ENCODE peak calls at places on chromosomes 11 and 22, in seven cellular contexts. Q, I, R, G, A, T and Z are unnamed samples.

GRCh38 chr22:22759371-22759770 is 115.0 kb downstream of the GGTLC2 start:
- DNase-seq in Q (no peak), I (no peak), R (no peak), G (no peak), A (no peak), T (no peak), Z (no peak)

GRCh38 chr11:16784097-16784496 is 45.6 kb downstream of the C11orf58 start:
- DNase-seq in Q (no peak), I (no peak), R (no peak), G (no peak), A (no peak), T (no peak), Z (no peak)

GRCh38 chr22:25760848-25761595 is 19.0 kb downstream of the MYO18B start:
- DNase-seq in Q (no peak), I (no peak), R (no peak), G (no peak), A (no peak), T (no peak), Z (no peak)

GRCh38 chr11:119540370-119541125 is 117.6 kb upstream of the THY1 start:
- DNase-seq in Q (no peak), I (no peak), R (no peak), G (no peak), A (no peak), T (no peak), Z (no peak)

GRCh38 chr11:101741479-101742175 is 157.8 kb upstream of the TRPC6 start:
- DNase-seq in Q (no peak), I (no peak), R (no peak), G (no peak), A (no peak), T (no peak), Z (no peak)

GRCh38 chr11:5891216-5891800 is 1.7 kb upstream of the OR52E5 start:
- DNase-seq in Q (no peak), I (no peak), R (no peak), G (no peak), A (peak), T (peak), Z (no peak)

GRCh38 chr22:36899498-36899897 is 13.9 kb upstream of the CSF2RB start:
- DNase-seq in Q (no peak), I (no peak), R (no peak), G (no peak), A (no peak), T (no peak), Z (no peak)

GRCh38 chr11:26194871-26195270 is 137.1 kb upstream of the ANO3 start:
- DNase-seq in Q (peak), I (no peak), R (no peak), G (no peak), A (no peak), T (peak), Z (no peak)

GRCh38 chr11:4181780-4182721 is 87.5 kb downstream of the RRM1 start:
- DNase-seq in Q (peak), I (no peak), R (no peak), G (peak), A (peak), T (peak), Z (peak)

GRCh38 chr22:42644422-42645340 is 4.3 kb upstream of the ATP5MGL start:
- DNase-seq in Q (no peak), I (no peak), R (no peak), G (no peak), A (peak), T (peak), Z (no peak)

GRCh38 chr11:74749127-74749964 is 697 bp downstream of the RNF169 start:
- DNase-seq in Q (peak), I (no peak), R (no peak), G (peak), A (peak), T (peak), Z (no peak)

GRCh38 chr11:22459053-22459452 is 120.9 kb downstream of the SLC17A6 start:
- DNase-seq in Q (peak), I (no peak), R (no peak), G (no peak), A (no peak), T (peak), Z (no peak)

GRCh38 chr22:50188356-50188755 is 2.6 kb downstream of the TRABD start:
- DNase-seq in Q (no peak), I (no peak), R (no peak), G (peak), A (no peak), T (no peak), Z (no peak)

GRCh38 chr11:33207408-33207985 is 46.2 kb upstream of the CSTF3 start:
- DNase-seq in Q (no peak), I (no peak), R (no peak), G (no peak), A (peak), T (peak), Z (no peak)

GRCh38 chr11:91876746-91877145 is 347.9 kb upstream of the FAT3 start:
- DNase-seq in Q (no peak), I (no peak), R (no peak), G (no peak), A (no peak), T (no peak), Z (no peak)

GRCh38 chr22:49991167-49991566 is 21.4 kb downstream of the IL17REL start:
- DNase-seq in Q (no peak), I (no peak), R (no peak), G (no peak), A (no peak), T (no peak), Z (no peak)

GRCh38 chr11:114986365-114986764 is 308.0 kb downstream of the NXPE2 start:
- DNase-seq in Q (no peak), I (no peak), R (no peak), G (no peak), A (no peak), T (no peak), Z (no peak)

GRCh38 chr11:59263225-59263894 is 50.6 kb upstream of the MPEG1 start:
- DNase-seq in Q (no peak), I (no peak), R (no peak), G (peak), A (no peak), T (no peak), Z (no peak)

GRCh38 chr22:37661160-37661924 is 2.8 kb downstream of the PDXP start:
- DNase-seq in Q (peak), I (no peak), R (no peak), G (no peak), A (peak), T (peak), Z (no peak)

GRCh38 chr22:38108561-38109319 is 1.7 kb downstream of the BAIAP2L2 start:
- DNase-seq in Q (no peak), I (no peak), R (no peak), G (peak), A (no peak), T (no peak), Z (no peak)

GRCh38 chr11:14258177-14258935 is 100.6 kb downstream of the RRAS2 start:
- DNase-seq in Q (peak), I (no peak), R (no peak), G (peak), A (peak), T (peak), Z (peak)

GRCh38 chr11:26974068-26974790 is 19.7 kb upstream of the FIBIN start:
- DNase-seq in Q (no peak), I (no peak), R (peak), G (no peak), A (peak), T (peak), Z (no peak)

GRCh38 chr11:102599642-102600261 is 25.4 kb downstream of the MMP20 start:
- DNase-seq in Q (peak), I (no peak), R (peak), G (no peak), A (peak), T (peak), Z (peak)

GRCh38 chr11:118193910-118194566 is 17.6 kb upstream of the SCN2B start:
- DNase-seq in Q (no peak), I (no peak), R (no peak), G (no peak), A (no peak), T (no peak), Z (no peak)

GRCh38 chr11:118304227-118304808 is at the start of gene CD3E:
- DNase-seq in Q (no peak), I (no peak), R (no peak), G (no peak), A (no peak), T (no peak), Z (no peak)

DNA sequence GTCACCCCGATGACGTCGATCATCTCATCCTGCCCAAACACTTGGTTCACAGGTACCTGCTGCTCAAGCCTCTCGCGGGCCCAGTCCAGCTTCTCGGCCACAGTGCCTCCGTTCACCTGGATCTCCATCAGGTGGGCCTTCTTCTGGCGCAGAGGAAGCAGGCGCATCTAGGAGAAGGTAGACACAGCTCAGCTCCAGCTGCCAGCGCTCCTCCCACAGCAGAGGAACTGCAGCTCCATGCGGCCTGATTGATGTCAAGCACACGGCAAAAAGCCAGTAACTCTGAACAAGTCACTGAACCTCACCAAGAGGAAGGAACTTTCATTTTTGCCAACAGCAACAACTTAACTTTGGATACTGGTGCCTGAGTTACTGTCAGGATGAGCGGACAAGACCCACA is 4.0 kb downstream of the RPL3 start:
- DNase-seq in Q (no peak), I (no peak), R (no peak), G (no peak), A (no peak), T (no peak), Z (no peak)
- H3K4me3 ChIP-seq in Q (peak), I (no peak), R (peak), G (no peak), A (peak), T (peak), Z (peak)

DNA sequence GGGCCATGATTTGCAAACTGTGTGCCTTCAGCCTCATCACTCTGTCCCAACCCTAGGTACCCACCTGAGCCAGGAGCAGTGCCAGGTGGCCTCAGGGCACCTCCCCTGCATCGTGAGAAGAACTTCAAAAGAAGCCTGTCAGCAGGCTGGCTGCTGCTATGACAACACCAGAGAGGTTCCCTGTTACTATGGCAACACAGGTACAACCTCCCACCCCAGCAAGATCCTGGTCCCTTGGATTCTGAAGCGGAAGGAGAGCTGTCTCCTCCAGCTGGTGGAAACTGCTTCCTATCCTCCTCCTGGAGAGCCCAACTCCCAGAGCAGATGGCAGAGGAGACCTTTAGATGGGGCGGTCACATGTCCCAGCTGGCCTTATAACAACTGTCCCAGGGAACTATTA is 2.9 kb downstream of the ZP1 start:
- DNase-seq in Q (no peak), I (no peak), R (no peak), G (no peak), A (no peak), T (no peak), Z (no peak)
- TF ChIP-seq CTCF in Q (no peak), I (no peak), R (no peak), G (no peak), A (no peak), T (no peak), Z (no peak)

GRCh38 chr22:41543854-41544670 is at the start of gene POLR3H:
- DNase-seq in Q (peak), I (peak), R (peak), G (peak), A (peak), T (peak), Z (peak)

GRCh38 chr22:41540006-41540315 is 4.3 kb downstream of the POLR3H start:
- DNase-seq in Q (no peak), I (no peak), R (no peak), G (no peak), A (no peak), T (no peak), Z (no peak)

GRCh38 chr22:41541484-41541883 is 2.8 kb downstream of the POLR3H start:
- DNase-seq in Q (no peak), I (no peak), R (no peak), G (no peak), A (no peak), T (no peak), Z (no peak)

GRCh38 chr22:41540365-41540764 is 3.9 kb downstream of the POLR3H start:
- DNase-seq in Q (no peak), I (no peak), R (no peak), G (no peak), A (no peak), T (no peak), Z (no peak)

DNA sequence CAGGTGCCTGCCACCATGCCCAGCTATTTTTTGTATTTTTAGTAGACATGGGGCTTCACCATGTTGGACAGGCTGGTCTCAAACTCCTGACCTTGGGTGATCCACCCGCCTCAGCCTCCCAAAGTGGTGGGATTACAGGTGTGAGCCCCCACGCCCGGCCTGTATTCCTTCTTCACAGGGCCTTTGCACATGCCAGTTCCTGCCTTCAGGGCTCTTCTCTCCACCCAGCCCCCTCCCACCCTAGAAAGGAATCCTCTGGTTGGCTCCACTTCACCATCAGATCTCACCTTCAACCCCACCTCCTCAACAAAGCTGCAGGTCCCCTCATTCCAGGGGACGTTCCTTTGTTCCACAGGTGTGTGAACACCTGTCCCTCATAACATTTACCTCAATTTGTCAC is 2.0 kb downstream of the POLR3H start:
- DNase-seq in Q (no peak), I (no peak), R (no peak), G (no peak), A (no peak), T (no peak), Z (no peak)
- H3K4me3 ChIP-seq in Q (no peak), I (no peak), R (no peak), G (no peak), A (no peak), T (no peak), Z (peak)

GRCh38 chr11:93784935-93785360 is 866 bp downstream of the MED17 start:
- DNase-seq in Q (no peak), I (no peak), R (no peak), G (no peak), A (no peak), T (no peak), Z (no peak)
- TF ChIP-seq CTCF in Q (no peak), I (no peak), R (no peak), G (no peak), A (no peak), T (no peak), Z (no peak)

GRCh38 chr22:44701187-44701586 is 817 bp upstream of the PRR5 start:
- DNase-seq in Q (no peak), I (no peak), R (no peak), G (no peak), A (no peak), T (no peak), Z (no peak)
- H3K4me3 ChIP-seq in Q (no peak), I (no peak), R (no peak), G (no peak), A (no peak), T (no peak), Z (no peak)